ENCODE peak calls at places on chromosome 18, in six cellular contexts. One of them, this sample, is unnamed.
A peak's percentile ranks its signal among the peaks of the same experiment; 100 is the strongest.

GRCh38 chr18:66754335-66754734 is 150.4 kb upstream of the CDH19 start:
- DNase-seq in IMR-90: no peak
- DNase-seq in Peyer's patch: no peak
- DNase-seq in lung: no peak
- DNase-seq in ovary: no peak
- DNase-seq in coronary artery: no peak
- DNase-seq in this sample: no peak

GRCh38 chr18:22827216-22827615 is 105.9 kb upstream of the RBBP8 start:
- DNase-seq in lung: no peak
- DNase-seq in ovary: no peak
- DNase-seq in Peyer's patch: no peak
- DNase-seq in IMR-90: peak; percentile 45
- DNase-seq in coronary artery: no peak
- DNase-seq in this sample: no peak

GRCh38 chr18:45359275-45360009 is 255.8 kb upstream of the SLC14A2 start:
- DNase-seq in lung: no peak
- DNase-seq in ovary: no peak
- DNase-seq in IMR-90: no peak
- DNase-seq in Peyer's patch: peak; percentile 62
- DNase-seq in coronary artery: no peak
- DNase-seq in this sample: no peak

GRCh38 chr18:57970356-57971095 is 73.5 kb upstream of the NEDD4L start:
- DNase-seq in lung: no peak
- DNase-seq in IMR-90: no peak
- DNase-seq in coronary artery: no peak
- DNase-seq in Peyer's patch: no peak
- DNase-seq in ovary: no peak
- DNase-seq in this sample: no peak

GRCh38 chr18:46034230-46034629 is 37.8 kb downstream of the PSTPIP2 start:
- DNase-seq in IMR-90: peak; percentile 38
- DNase-seq in ovary: no peak
- DNase-seq in lung: no peak
- DNase-seq in Peyer's patch: no peak
- DNase-seq in coronary artery: no peak
- DNase-seq in this sample: no peak

GRCh38 chr18:1053654-1054315 is 149.1 kb downstream of the ADCYAP1 start:
- DNase-seq in ovary: no peak
- DNase-seq in Peyer's patch: no peak
- DNase-seq in lung: no peak
- DNase-seq in coronary artery: no peak
- DNase-seq in IMR-90: no peak
- DNase-seq in this sample: no peak

GRCh38 chr18:9613550-9614400 is 584 bp downstream of the PPP4R1 start:
- DNase-seq in Peyer's patch: peak; percentile 77
- DNase-seq in lung: peak; percentile 60
- DNase-seq in ovary: peak; percentile 72
- DNase-seq in coronary artery: peak; percentile 81
- DNase-seq in IMR-90: peak; percentile 27
- DNase-seq in this sample: no peak

GRCh38 chr18:10023853-10024638 is 110.2 kb downstream of the VAPA start:
- DNase-seq in Peyer's patch: peak; percentile 7
- DNase-seq in ovary: no peak
- DNase-seq in coronary artery: no peak
- DNase-seq in lung: peak; percentile 48
- DNase-seq in IMR-90: no peak
- DNase-seq in this sample: no peak

GRCh38 chr18:48735070-48735676 is 196.3 kb downstream of the CTIF start:
- DNase-seq in ovary: no peak
- DNase-seq in Peyer's patch: no peak
- DNase-seq in IMR-90: peak; percentile 44
- DNase-seq in lung: no peak
- DNase-seq in coronary artery: no peak
- DNase-seq in this sample: no peak

GRCh38 chr18:46622451-46622850 is 34.6 kb downstream of the LOXHD1 start:
- DNase-seq in Peyer's patch: no peak
- DNase-seq in coronary artery: peak; percentile 45
- DNase-seq in lung: no peak
- DNase-seq in ovary: no peak
- DNase-seq in IMR-90: no peak
- DNase-seq in this sample: no peak

GRCh38 chr18:50751490-50751889 is 68.3 kb downstream of the MRO start:
- DNase-seq in IMR-90: no peak
- DNase-seq in coronary artery: no peak
- DNase-seq in lung: no peak
- DNase-seq in ovary: no peak
- DNase-seq in Peyer's patch: no peak
- DNase-seq in this sample: no peak

GRCh38 chr18:13445241-13445897 is 226.8 kb downstream of the LDLRAD4 start:
- DNase-seq in Peyer's patch: no peak
- DNase-seq in coronary artery: peak; percentile 35
- DNase-seq in IMR-90: no peak
- DNase-seq in ovary: no peak
- DNase-seq in lung: no peak
- DNase-seq in this sample: no peak

GRCh38 chr18:57533399-57533884 is 53.1 kb downstream of the FECH start:
- DNase-seq in coronary artery: no peak
- DNase-seq in IMR-90: peak; percentile 3
- DNase-seq in Peyer's patch: no peak
- DNase-seq in ovary: no peak
- DNase-seq in lung: no peak
- DNase-seq in this sample: no peak

GRCh38 chr18:13218376-13219011 is at the start of gene LDLRAD4:
- DNase-seq in coronary artery: peak; percentile 86
- DNase-seq in Peyer's patch: peak; percentile 68
- DNase-seq in lung: no peak
- DNase-seq in IMR-90: no peak
- DNase-seq in ovary: no peak
- DNase-seq in this sample: no peak

GRCh38 chr18:57437782-57438668 is 2.9 kb downstream of the ONECUT2 start:
- DNase-seq in coronary artery: no peak
- DNase-seq in Peyer's patch: no peak
- DNase-seq in lung: no peak
- DNase-seq in IMR-90: peak; percentile 26
- DNase-seq in ovary: no peak
- DNase-seq in this sample: no peak

GRCh38 chr18:45879681-45880655 is 54.5 kb downstream of the SIGLEC15 start:
- DNase-seq in ovary: peak; percentile 47
- DNase-seq in Peyer's patch: peak; percentile 81
- DNase-seq in IMR-90: peak; percentile 65
- DNase-seq in lung: peak; percentile 59
- DNase-seq in coronary artery: no peak
- DNase-seq in this sample: no peak

GRCh38 chr18:66410692-66411091 is 193.2 kb downstream of the CDH19 start:
- DNase-seq in IMR-90: no peak
- DNase-seq in Peyer's patch: no peak
- DNase-seq in ovary: no peak
- DNase-seq in coronary artery: no peak
- DNase-seq in lung: no peak
- DNase-seq in this sample: no peak

GRCh38 chr18:11019295-11019694 is 130.1 kb downstream of the PIEZO2 start:
- DNase-seq in lung: no peak
- DNase-seq in ovary: no peak
- DNase-seq in Peyer's patch: no peak
- DNase-seq in IMR-90: no peak
- DNase-seq in coronary artery: no peak
- DNase-seq in this sample: no peak

GRCh38 chr18:63043516-63043915 is 276.1 kb downstream of the BCL2 start:
- DNase-seq in lung: no peak
- DNase-seq in IMR-90: peak; percentile 7
- DNase-seq in Peyer's patch: no peak
- DNase-seq in ovary: no peak
- DNase-seq in coronary artery: no peak
- DNase-seq in this sample: no peak

GRCh38 chr18:57434536-57435494 is at the start of gene ONECUT2:
- DNase-seq in Peyer's patch: peak; percentile 91
- DNase-seq in coronary artery: no peak
- DNase-seq in lung: peak; percentile 92
- DNase-seq in IMR-90: peak; percentile 85
- DNase-seq in ovary: peak; percentile 84
- DNase-seq in this sample: peak; percentile 59

GRCh38 chr18:78936251-78937005 is 43.2 kb upstream of the SALL3 start:
- DNase-seq in IMR-90: no peak
- DNase-seq in Peyer's patch: no peak
- DNase-seq in ovary: no peak
- DNase-seq in coronary artery: no peak
- DNase-seq in lung: no peak
- DNase-seq in this sample: no peak

GRCh38 chr18:29418136-29418535 is 1241.2 kb upstream of the CDH2 start:
- DNase-seq in lung: no peak
- DNase-seq in Peyer's patch: no peak
- DNase-seq in IMR-90: peak; percentile 86
- DNase-seq in ovary: no peak
- DNase-seq in coronary artery: no peak
- DNase-seq in this sample: no peak

GRCh38 chr18:59640721-59641120 is 56.5 kb downstream of the CCBE1 start:
- DNase-seq in IMR-90: no peak
- DNase-seq in lung: no peak
- DNase-seq in ovary: no peak
- DNase-seq in Peyer's patch: no peak
- DNase-seq in coronary artery: no peak
- DNase-seq in this sample: no peak

DNA sequence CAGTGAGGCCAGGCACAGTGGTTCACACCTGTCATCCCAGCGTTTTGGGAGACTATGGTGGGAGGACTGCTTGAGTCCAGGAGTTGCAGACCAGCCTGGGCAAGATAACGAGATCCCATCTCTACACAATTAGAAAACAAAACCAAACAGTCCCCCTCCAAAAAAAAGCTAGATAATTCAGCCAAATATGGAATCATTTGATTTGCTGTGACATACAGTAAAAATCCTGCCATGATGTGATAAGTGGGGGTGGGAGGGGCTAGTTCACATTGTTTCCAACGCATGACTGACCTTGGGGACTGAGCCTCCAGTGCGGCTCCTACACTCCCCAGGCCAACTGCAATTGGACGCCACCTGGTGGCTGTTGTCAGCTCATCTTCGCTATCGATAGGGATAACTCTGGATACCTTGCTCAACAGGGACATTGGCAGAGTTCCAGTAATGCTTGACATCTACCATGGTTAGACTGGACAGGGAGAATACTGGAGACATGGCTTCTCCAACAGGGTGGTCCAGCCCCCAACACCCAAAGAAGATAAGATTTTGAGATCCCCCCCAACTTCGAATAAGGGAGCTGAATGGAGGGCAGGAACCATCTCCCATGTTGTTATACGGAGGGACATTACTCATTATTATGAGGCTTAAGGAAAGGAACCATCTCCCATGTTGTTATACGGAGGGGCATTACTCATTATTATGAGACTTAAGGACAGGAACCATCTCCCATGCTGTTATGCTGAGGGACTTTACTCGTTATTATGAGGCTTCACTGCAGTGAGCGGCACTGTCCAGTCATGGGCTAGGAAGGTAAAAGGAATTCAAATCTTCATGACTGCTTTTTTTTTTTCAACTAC is 135.9 kb downstream of the TGIF1 start:
- DNase-seq in IMR-90: peak; percentile 78
- DNase-seq in coronary artery: no peak
- DNase-seq in lung: peak; percentile 86
- DNase-seq in Peyer's patch: peak; percentile 94
- DNase-seq in ovary: peak; percentile 64
- DNase-seq in this sample: peak; percentile 41
- H3K27ac ChIP-seq in IMR-90: no peak overlapping the region
- H3K27ac ChIP-seq in coronary artery: no peak overlapping the region
- H3K27ac ChIP-seq in lung: no peak overlapping the region
- H3K27ac ChIP-seq in Peyer's patch: no peak overlapping the region
- H3K27ac ChIP-seq in ovary: no peak overlapping the region
- H3K27ac ChIP-seq in this sample: no peak overlapping the region

GRCh38 chr18:7237670-7238272 is 6.9 kb downstream of the LRRC30 start:
- DNase-seq in Peyer's patch: no peak
- DNase-seq in coronary artery: no peak
- DNase-seq in IMR-90: no peak
- DNase-seq in ovary: no peak
- DNase-seq in lung: no peak
- DNase-seq in this sample: no peak

GRCh38 chr18:7232218-7232617 is 1.3 kb downstream of the LRRC30 start:
- DNase-seq in IMR-90: no peak
- DNase-seq in Peyer's patch: no peak
- DNase-seq in ovary: no peak
- DNase-seq in lung: no peak
- DNase-seq in coronary artery: no peak
- DNase-seq in this sample: no peak

GRCh38 chr18:7234061-7234460 is 3.2 kb downstream of the LRRC30 start:
- DNase-seq in ovary: no peak
- DNase-seq in coronary artery: no peak
- DNase-seq in IMR-90: no peak
- DNase-seq in lung: no peak
- DNase-seq in Peyer's patch: no peak
- DNase-seq in this sample: no peak

GRCh38 chr18:7233398-7233797 is 2.5 kb downstream of the LRRC30 start:
- DNase-seq in IMR-90: no peak
- DNase-seq in Peyer's patch: no peak
- DNase-seq in ovary: no peak
- DNase-seq in coronary artery: no peak
- DNase-seq in lung: no peak
- DNase-seq in this sample: no peak

GRCh38 chr18:7236899-7237298 is 6.0 kb downstream of the LRRC30 start:
- DNase-seq in Peyer's patch: no peak
- DNase-seq in IMR-90: no peak
- DNase-seq in lung: no peak
- DNase-seq in ovary: no peak
- DNase-seq in coronary artery: no peak
- DNase-seq in this sample: no peak
- H3K27ac ChIP-seq in Peyer's patch: no peak overlapping the region
- H3K27ac ChIP-seq in IMR-90: no peak overlapping the region
- H3K27ac ChIP-seq in lung: no peak overlapping the region
- H3K27ac ChIP-seq in ovary: no peak overlapping the region
- H3K27ac ChIP-seq in coronary artery: no peak overlapping the region
- H3K27ac ChIP-seq in this sample: no peak overlapping the region

GRCh38 chr18:25052426-25052825 is 299.5 kb downstream of the ZNF521 start:
- DNase-seq in lung: no peak
- DNase-seq in IMR-90: no peak
- DNase-seq in Peyer's patch: no peak
- DNase-seq in ovary: no peak
- DNase-seq in coronary artery: no peak
- DNase-seq in this sample: no peak

GRCh38 chr18:25056456-25056855 is 295.5 kb downstream of the ZNF521 start:
- DNase-seq in ovary: no peak
- DNase-seq in Peyer's patch: no peak
- DNase-seq in lung: no peak
- DNase-seq in IMR-90: no peak
- DNase-seq in coronary artery: no peak
- DNase-seq in this sample: no peak

GRCh38 chr18:25050605-25051004 is 301.4 kb downstream of the ZNF521 start:
- DNase-seq in coronary artery: no peak
- DNase-seq in lung: no peak
- DNase-seq in ovary: no peak
- DNase-seq in Peyer's patch: no peak
- DNase-seq in IMR-90: no peak
- DNase-seq in this sample: no peak

GRCh38 chr18:25055076-25055475 is 296.9 kb downstream of the ZNF521 start:
- DNase-seq in IMR-90: peak; percentile 56
- DNase-seq in lung: no peak
- DNase-seq in Peyer's patch: no peak
- DNase-seq in ovary: no peak
- DNase-seq in coronary artery: no peak
- DNase-seq in this sample: no peak

GRCh38 chr18:25053484-25053883 is 298.5 kb downstream of the ZNF521 start:
- DNase-seq in ovary: no peak
- DNase-seq in lung: no peak
- DNase-seq in IMR-90: no peak
- DNase-seq in Peyer's patch: no peak
- DNase-seq in coronary artery: no peak
- DNase-seq in this sample: no peak
- H3K27ac ChIP-seq in ovary: no peak overlapping the region
- H3K27ac ChIP-seq in lung: no peak overlapping the region
- H3K27ac ChIP-seq in IMR-90: no peak overlapping the region
- H3K27ac ChIP-seq in Peyer's patch: no peak overlapping the region
- H3K27ac ChIP-seq in coronary artery: no peak overlapping the region
- H3K27ac ChIP-seq in this sample: no peak overlapping the region

GRCh38 chr18:77019641-77020040 is 112.9 kb downstream of the MBP start:
- DNase-seq in ovary: no peak
- DNase-seq in lung: no peak
- DNase-seq in coronary artery: no peak
- DNase-seq in IMR-90: no peak
- DNase-seq in Peyer's patch: no peak
- DNase-seq in this sample: no peak
- H3K27ac ChIP-seq in ovary: no peak overlapping the region
- H3K27ac ChIP-seq in lung: no peak overlapping the region
- H3K27ac ChIP-seq in coronary artery: no peak overlapping the region
- H3K27ac ChIP-seq in IMR-90: no peak overlapping the region
- H3K27ac ChIP-seq in Peyer's patch: no peak overlapping the region
- H3K27ac ChIP-seq in this sample: no peak overlapping the region